ENCODE peak calls at places on chromosomes 2 and 18, in four cellular contexts. I is A549, E is SK-N-SH, W is HCT116. G is an unnamed sample.
A peak's percentile ranks its signal among the peaks of the same experiment; 100 is the strongest.

GRCh38 chr2:63831176-63831575 is 10.5 kb upstream of the UGP2 start:
- DNase-seq in I (no peak), E (no peak), W (no peak), G (no peak)

GRCh38 chr2:70411489-70412081 is 109.7 kb upstream of the FAM136A start:
- DNase-seq in I (no peak), E (no peak), W (no peak), G (no peak)

GRCh38 chr2:144354953-144355352 is 165.0 kb downstream of the ZEB2 start:
- DNase-seq in I (no peak), E (no peak), W (no peak), G (no peak)

GRCh38 chr2:58146707-58147106 is 94.4 kb downstream of the FANCL start:
- DNase-seq in I (peak; percentile 29), E (no peak), W (peak; percentile 19), G (no peak)

GRCh38 chr18:79334496-79335233 is 61.1 kb upstream of the NFATC1 start:
- DNase-seq in I (no peak), E (no peak), W (no peak), G (no peak)

GRCh38 chr18:3995476-3996102 is 459.5 kb downstream of the DLGAP1 start:
- DNase-seq in I (peak; percentile 79), E (peak; percentile 27), W (peak; percentile 73), G (peak; percentile 92)

GRCh38 chr18:10248738-10249137 is 205.7 kb upstream of the APCDD1 start:
- DNase-seq in I (no peak), E (no peak), W (no peak), G (no peak)

GRCh38 chr2:46500801-46501200 is 21.4 kb downstream of the TMEM247 start:
- DNase-seq in I (no peak), E (no peak), W (no peak), G (no peak)

GRCh38 chr2:170465241-170465640 is 249.9 kb upstream of the SP5 start:
- DNase-seq in I (no peak), E (no peak), W (no peak), G (no peak)

GRCh38 chr2:28591711-28592365 is 96.0 kb downstream of the PLB1 start:
- DNase-seq in I (no peak), E (no peak), W (no peak), G (no peak)

GRCh38 chr2:216688731-216689360 is 6.5 kb downstream of the IGFBP5 start:
- DNase-seq in I (no peak), E (no peak), W (no peak), G (peak; percentile 24)

GRCh38 chr18:27685807-27686412 is 491.0 kb downstream of the CDH2 start:
- DNase-seq in I (peak; percentile 29), E (peak; percentile 16), W (peak; percentile 18), G (peak; percentile 72)

GRCh38 chr18:41974661-41975286 is 19.7 kb downstream of the PIK3C3 start:
- DNase-seq in I (no peak), E (no peak), W (no peak), G (no peak)

GRCh38 chr2:202410092-202410491 is 34.0 kb downstream of the BMPR2 start:
- DNase-seq in I (no peak), E (no peak), W (no peak), G (no peak)

GRCh38 chr2:3243804-3244203 is 133.8 kb downstream of the EIPR1 start:
- DNase-seq in I (no peak), E (no peak), W (no peak), G (peak; percentile 22)

GRCh38 chr2:45681675-45682074 is 30.2 kb downstream of the PRKCE start:
- DNase-seq in I (peak; percentile 48), E (peak; percentile 34), W (peak; percentile 81), G (no peak)

GRCh38 chr2:11220445-11220844 is 65.2 kb downstream of the SLC66A3 start:
- DNase-seq in I (no peak), E (no peak), W (no peak), G (no peak)

GRCh38 chr2:1282552-1282951 is 130.7 kb upstream of the TPO start:
- DNase-seq in I (no peak), E (peak; percentile 84), W (no peak), G (peak; percentile 46)

GRCh38 chr2:99707592-99707991 is 217.8 kb upstream of the REV1 start:
- DNase-seq in I (no peak), E (no peak), W (no peak), G (peak; percentile 50)

GRCh38 chr2:96502891-96503636 is 2.1 kb downstream of the NEURL3 start:
- DNase-seq in I (no peak), E (no peak), W (no peak), G (no peak)

GRCh38 chr2:85547089-85547858 is 8.3 kb downstream of the MAT2A start:
- DNase-seq in I (no peak), E (no peak), W (no peak), G (no peak)

GRCh38 chr2:30949435-30949834 is 142.2 kb upstream of the CAPN13 start:
- DNase-seq in I (no peak), E (no peak), W (no peak), G (no peak)

GRCh38 chr2:69946351-69947077 is 14.9 kb downstream of the ASPRV1 start:
- DNase-seq in I (peak; percentile 69), E (no peak), W (peak; percentile 34), G (no peak)

GRCh38 chr2:6845312-6845711 is 20.4 kb downstream of the CMPK2 start:
- DNase-seq in I (peak; percentile 35), E (no peak), W (no peak), G (peak; percentile 45)

GRCh38 chr2:178363252-178363651 is 87.7 kb downstream of the PRKRA start:
- DNase-seq in I (peak; percentile 43), E (no peak), W (no peak), G (no peak)

GRCh38 chr18:22314001-22314400 is 103.7 kb downstream of the CTAGE1 start:
- DNase-seq in I (no peak), E (no peak), W (no peak), G (no peak)

GRCh38 chr18:78776151-78776550 is 203.5 kb upstream of the SALL3 start:
- DNase-seq in I (no peak), E (no peak), W (no peak), G (no peak)

GRCh38 chr2:113132622-113133021 is 5.2 kb downstream of the IL1RN start:
- DNase-seq in I (no peak), E (no peak), W (no peak), G (no peak)

GRCh38 chr2:151337643-151338042 is 19.7 kb upstream of the TNFAIP6 start:
- DNase-seq in I (no peak), E (no peak), W (no peak), G (no peak)

GRCh38 chr18:34808389-34808788 is 98.3 kb downstream of the DTNA start:
- DNase-seq in I (no peak), E (no peak), W (no peak), G (no peak)

GRCh38 chr2:166158546-166158945 is 30.7 kb upstream of the SCN1A start:
- DNase-seq in I (no peak), E (no peak), W (no peak), G (no peak)

GRCh38 chr18:32378705-32379104 is 92.0 kb downstream of the GAREM1 start:
- DNase-seq in I (peak; percentile 57), E (no peak), W (no peak), G (no peak)

GRCh38 chr2:63058149-63058741 is 7.6 kb downstream of the OTX1 start:
- DNase-seq in I (no peak), E (peak; percentile 47), W (no peak), G (peak; percentile 84)

GRCh38 chr2:64214281-64215115 is 70.3 kb upstream of the PELI1 start:
- DNase-seq in I (no peak), E (no peak), W (no peak), G (no peak)

GRCh38 chr2:189541591-189541990 is 39.0 kb downstream of the SLC40A1 start:
- DNase-seq in I (no peak), E (no peak), W (no peak), G (no peak)

GRCh38 chr2:48250474-48250844 is 279.5 kb upstream of the STON1 start:
- DNase-seq in I (no peak), E (no peak), W (no peak), G (no peak)

GRCh38 chr2:238702276-238702675 is 145.6 kb upstream of the TWIST2 start:
- DNase-seq in I (no peak), E (no peak), W (no peak), G (no peak)

GRCh38 chr2:176536739-176537138 is 267.5 kb downstream of the MTX2 start:
- DNase-seq in I (no peak), E (no peak), W (no peak), G (no peak)

GRCh38 chr2:176534798-176535479 is 265.7 kb downstream of the MTX2 start:
- DNase-seq in I (no peak), E (no peak), W (no peak), G (no peak)

GRCh38 chr2:176531608-176532007 is 262.4 kb downstream of the MTX2 start:
- DNase-seq in I (no peak), E (no peak), W (no peak), G (no peak)

GRCh38 chr2:176535480-176536113 is 266.4 kb downstream of the MTX2 start:
- DNase-seq in I (no peak), E (no peak), W (no peak), G (no peak)

DNA sequence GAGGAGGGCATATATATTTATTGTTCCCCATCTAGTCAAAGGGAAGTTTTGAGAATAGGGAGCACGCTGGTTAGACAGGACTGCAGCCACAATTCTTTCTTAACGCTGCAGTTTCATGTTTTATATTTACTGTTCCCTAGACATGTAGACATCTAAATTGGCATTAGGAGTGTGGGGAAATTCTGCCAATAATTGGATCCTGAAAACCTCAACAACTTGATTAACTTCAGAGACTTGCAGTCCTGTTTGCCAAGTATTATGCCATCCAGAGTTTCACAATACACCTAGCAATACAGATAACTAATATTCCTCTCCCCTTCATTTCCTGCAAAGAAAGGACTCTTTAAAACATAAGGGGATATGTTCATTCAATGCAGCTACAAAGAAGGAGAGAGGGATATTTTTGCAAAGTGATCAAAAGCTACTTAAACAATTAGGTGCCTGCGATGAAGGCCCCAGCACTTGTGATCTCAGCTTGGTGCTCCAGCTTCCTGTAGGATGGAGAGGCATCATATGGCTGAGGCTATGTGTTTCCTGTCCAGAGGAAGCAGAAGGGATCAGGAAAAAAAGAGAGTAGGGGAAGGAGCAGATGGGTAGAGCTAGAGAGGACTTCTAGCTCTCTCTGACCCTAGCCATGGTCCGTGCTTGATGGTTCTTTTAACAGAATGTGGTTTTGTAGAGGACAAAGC is 264.4 kb downstream of the MTX2 start:
- DNase-seq in I (no peak), E (no peak), W (no peak), G (no peak)
- TF ChIP-seq REST in I (no peak), E (no peak), W (no peak), G (no peak)

DNA sequence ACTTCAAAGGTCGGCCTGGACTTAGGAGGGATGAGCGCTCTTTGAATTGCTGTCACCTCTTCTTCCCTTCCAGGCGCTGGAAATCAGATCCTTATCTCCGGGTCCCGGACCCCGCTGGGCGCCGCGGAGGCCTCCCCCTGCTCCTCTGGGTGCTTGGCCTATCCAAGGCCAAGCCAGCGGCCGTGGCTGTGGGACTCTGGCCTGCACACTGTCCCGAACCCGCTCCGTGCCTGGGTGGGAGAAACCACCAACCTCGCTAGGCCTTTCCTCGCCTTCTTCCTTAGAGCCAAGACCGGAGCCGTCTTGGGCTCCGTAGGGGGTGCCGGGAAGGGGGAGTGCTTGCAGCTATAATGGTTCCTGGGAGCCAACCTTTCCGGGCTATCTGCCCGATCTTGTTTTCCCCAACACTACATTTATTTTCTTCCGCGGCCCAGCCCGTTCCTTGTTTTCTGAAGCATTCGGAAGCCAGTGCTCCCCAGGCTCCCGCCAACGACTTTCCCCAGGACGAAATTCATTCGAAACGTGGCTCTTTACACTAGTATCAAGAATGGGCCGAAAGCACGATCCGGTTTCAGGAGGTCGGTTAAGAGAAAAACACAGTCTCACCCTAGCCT is 2.4 kb downstream of the OSR1 start:
- DNase-seq in I (no peak), E (peak; percentile 61), W (no peak), G (peak; percentile 54)
- H3K4me2 ChIP-seq in I (no peak overlapping the region), E (peak overlapping the region; percentile 88), W (no peak overlapping the region), G (peak overlapping the region; percentile 91)

GRCh38 chr18:58525928-58526424 is 102.9 kb downstream of the ALPK2 start:
- DNase-seq in I (no peak), E (no peak), W (no peak), G (no peak)
- H3K4me3 ChIP-seq in I (peak overlapping the region; percentile 18), E (no peak overlapping the region), W (no peak overlapping the region), G (no peak overlapping the region)

GRCh38 chr2:116545611-116546010 is 1268.9 kb upstream of the DDX18 start:
- DNase-seq in I (no peak), E (no peak), W (no peak), G (no peak)
- TF ChIP-seq REST in I (no peak), E (no peak), W (no peak), G (no peak)